ENCODE peak calls at places on chromosome 14, in ten cellular contexts. One of them, this sample, is unnamed.

GRCh38 chr14:82419933-82420332 is 886.3 kb upstream of the SEL1L start:
- DNase-seq in breast epithelium: no peak
- DNase-seq in stomach: no peak
- DNase-seq in right lobe of liver: no peak
- DNase-seq in HCT116: no peak
- DNase-seq in K562: no peak
- DNase-seq in IMR-90: no peak
- DNase-seq in HepG2: no peak
- DNase-seq in body of pancreas: no peak
- DNase-seq in uterus: no peak
- DNase-seq in this sample: no peak

GRCh38 chr14:104118006-104118844 is 20.2 kb upstream of the KIF26A start:
- DNase-seq in breast epithelium: peak; percentile 51
- DNase-seq in stomach: peak; percentile 24
- DNase-seq in right lobe of liver: peak; percentile 53
- DNase-seq in HCT116: no peak
- DNase-seq in K562: no peak
- DNase-seq in IMR-90: no peak
- DNase-seq in HepG2: no peak
- DNase-seq in body of pancreas: no peak
- DNase-seq in uterus: no peak
- DNase-seq in this sample: no peak

GRCh38 chr14:104676694-104677505 is 12.5 kb upstream of the INF2 start:
- DNase-seq in breast epithelium: peak; percentile 56
- DNase-seq in stomach: no peak
- DNase-seq in right lobe of liver: peak; percentile 58
- DNase-seq in HCT116: no peak
- DNase-seq in K562: peak; percentile 36
- DNase-seq in IMR-90: no peak
- DNase-seq in HepG2: peak; percentile 55
- DNase-seq in body of pancreas: no peak
- DNase-seq in uterus: peak; percentile 45
- DNase-seq in this sample: no peak

GRCh38 chr14:42001436-42001835 is 394.8 kb downstream of the LRFN5 start:
- DNase-seq in breast epithelium: no peak
- DNase-seq in stomach: no peak
- DNase-seq in right lobe of liver: no peak
- DNase-seq in HCT116: no peak
- DNase-seq in K562: no peak
- DNase-seq in IMR-90: peak; percentile 9
- DNase-seq in HepG2: no peak
- DNase-seq in body of pancreas: no peak
- DNase-seq in uterus: no peak
- DNase-seq in this sample: no peak

GRCh38 chr14:20440882-20441281 is 4.9 kb upstream of the KLHL33 start:
- DNase-seq in breast epithelium: no peak
- DNase-seq in stomach: no peak
- DNase-seq in right lobe of liver: no peak
- DNase-seq in HCT116: no peak
- DNase-seq in K562: no peak
- DNase-seq in IMR-90: peak; percentile 11
- DNase-seq in HepG2: no peak
- DNase-seq in body of pancreas: no peak
- DNase-seq in uterus: no peak
- DNase-seq in this sample: no peak

GRCh38 chr14:50058112-50058511 is 58.3 kb downstream of the VCPKMT start:
- DNase-seq in breast epithelium: no peak
- DNase-seq in stomach: no peak
- DNase-seq in right lobe of liver: no peak
- DNase-seq in HCT116: no peak
- DNase-seq in K562: no peak
- DNase-seq in IMR-90: no peak
- DNase-seq in HepG2: no peak
- DNase-seq in body of pancreas: no peak
- DNase-seq in uterus: no peak
- DNase-seq in this sample: no peak

GRCh38 chr14:95758331-95758730 is 44.4 kb upstream of the TCL1A start:
- DNase-seq in breast epithelium: no peak
- DNase-seq in stomach: no peak
- DNase-seq in right lobe of liver: no peak
- DNase-seq in HCT116: no peak
- DNase-seq in K562: no peak
- DNase-seq in IMR-90: no peak
- DNase-seq in HepG2: no peak
- DNase-seq in body of pancreas: no peak
- DNase-seq in uterus: no peak
- DNase-seq in this sample: no peak

GRCh38 chr14:104085032-104085888 is at the start of gene ASPG:
- DNase-seq in breast epithelium: no peak
- DNase-seq in stomach: peak; percentile 55
- DNase-seq in right lobe of liver: peak; percentile 93
- DNase-seq in HCT116: no peak
- DNase-seq in K562: peak; percentile 87
- DNase-seq in IMR-90: no peak
- DNase-seq in HepG2: no peak
- DNase-seq in body of pancreas: no peak
- DNase-seq in uterus: peak; percentile 61
- DNase-seq in this sample: no peak

GRCh38 chr14:96589577-96589976 is 87.4 kb downstream of the PAPOLA start:
- DNase-seq in breast epithelium: no peak
- DNase-seq in stomach: no peak
- DNase-seq in right lobe of liver: no peak
- DNase-seq in HCT116: no peak
- DNase-seq in K562: no peak
- DNase-seq in IMR-90: no peak
- DNase-seq in HepG2: no peak
- DNase-seq in body of pancreas: no peak
- DNase-seq in uterus: no peak
- DNase-seq in this sample: no peak

GRCh38 chr14:72169521-72169920 is 237.3 kb downstream of the RGS6 start:
- DNase-seq in breast epithelium: no peak
- DNase-seq in stomach: no peak
- DNase-seq in right lobe of liver: no peak
- DNase-seq in HCT116: peak; percentile 23
- DNase-seq in K562: peak; percentile 13
- DNase-seq in IMR-90: no peak
- DNase-seq in HepG2: no peak
- DNase-seq in body of pancreas: no peak
- DNase-seq in uterus: no peak
- DNase-seq in this sample: no peak
- H3K27ac ChIP-seq in breast epithelium: no peak overlapping the region
- H3K27ac ChIP-seq in stomach: no peak overlapping the region
- H3K27ac ChIP-seq in right lobe of liver: no peak overlapping the region
- H3K27ac ChIP-seq in HCT116: no peak overlapping the region
- H3K27ac ChIP-seq in K562: no peak overlapping the region
- H3K27ac ChIP-seq in IMR-90: no peak overlapping the region
- H3K27ac ChIP-seq in HepG2: no peak overlapping the region
- H3K27ac ChIP-seq in body of pancreas: no peak overlapping the region
- H3K27ac ChIP-seq in uterus: no peak overlapping the region
- H3K27ac ChIP-seq in this sample: no peak overlapping the region

GRCh38 chr14:75246546-75247285 is 31.9 kb upstream of the FOS start:
- DNase-seq in breast epithelium: no peak
- DNase-seq in stomach: no peak
- DNase-seq in right lobe of liver: no peak
- DNase-seq in HCT116: no peak
- DNase-seq in K562: no peak
- DNase-seq in IMR-90: no peak
- DNase-seq in HepG2: no peak
- DNase-seq in body of pancreas: no peak
- DNase-seq in uterus: no peak
- DNase-seq in this sample: no peak

GRCh38 chr14:75249251-75249957 is 29.2 kb upstream of the FOS start:
- DNase-seq in breast epithelium: no peak
- DNase-seq in stomach: peak; percentile 59
- DNase-seq in right lobe of liver: no peak
- DNase-seq in HCT116: no peak
- DNase-seq in K562: no peak
- DNase-seq in IMR-90: no peak
- DNase-seq in HepG2: no peak
- DNase-seq in body of pancreas: peak; percentile 58
- DNase-seq in uterus: no peak
- DNase-seq in this sample: no peak

GRCh38 chr14:75249958-75250336 is 28.7 kb upstream of the FOS start:
- DNase-seq in breast epithelium: no peak
- DNase-seq in stomach: no peak
- DNase-seq in right lobe of liver: no peak
- DNase-seq in HCT116: no peak
- DNase-seq in K562: no peak
- DNase-seq in IMR-90: no peak
- DNase-seq in HepG2: no peak
- DNase-seq in body of pancreas: no peak
- DNase-seq in uterus: no peak
- DNase-seq in this sample: no peak

GRCh38 chr14:75247286-75247922 is 31.2 kb upstream of the FOS start:
- DNase-seq in breast epithelium: no peak
- DNase-seq in stomach: no peak
- DNase-seq in right lobe of liver: no peak
- DNase-seq in HCT116: no peak
- DNase-seq in K562: no peak
- DNase-seq in IMR-90: no peak
- DNase-seq in HepG2: peak; percentile 77
- DNase-seq in body of pancreas: no peak
- DNase-seq in uterus: no peak
- DNase-seq in this sample: no peak

GRCh38 chr14:75247939-75248338 is 30.7 kb upstream of the FOS start:
- DNase-seq in breast epithelium: no peak
- DNase-seq in stomach: no peak
- DNase-seq in right lobe of liver: no peak
- DNase-seq in HCT116: no peak
- DNase-seq in K562: no peak
- DNase-seq in IMR-90: no peak
- DNase-seq in HepG2: no peak
- DNase-seq in body of pancreas: no peak
- DNase-seq in uterus: no peak
- DNase-seq in this sample: no peak
- TF ChIP-seq POLR2A in breast epithelium: no peak
- TF ChIP-seq POLR2A in stomach: no peak
- TF ChIP-seq POLR2A in right lobe of liver: no peak
- TF ChIP-seq POLR2A in HCT116: no peak
- TF ChIP-seq POLR2A in K562: no peak
- TF ChIP-seq POLR2A in IMR-90: no peak
- TF ChIP-seq POLR2A in HepG2: no peak
- TF ChIP-seq POLR2A in body of pancreas: no peak
- TF ChIP-seq POLR2A in uterus: no peak
- TF ChIP-seq POLR2A in this sample: no peak

GRCh38 chr14:86790408-86791364 is 1202.3 kb downstream of the GALC start:
- DNase-seq in breast epithelium: no peak
- DNase-seq in stomach: no peak
- DNase-seq in right lobe of liver: no peak
- DNase-seq in HCT116: no peak
- DNase-seq in K562: no peak
- DNase-seq in IMR-90: no peak
- DNase-seq in HepG2: peak; percentile 42
- DNase-seq in body of pancreas: no peak
- DNase-seq in uterus: no peak
- DNase-seq in this sample: no peak
- H3K27ac ChIP-seq in breast epithelium: no peak overlapping the region
- H3K27ac ChIP-seq in stomach: no peak overlapping the region
- H3K27ac ChIP-seq in right lobe of liver: no peak overlapping the region
- H3K27ac ChIP-seq in HCT116: no peak overlapping the region
- H3K27ac ChIP-seq in K562: no peak overlapping the region
- H3K27ac ChIP-seq in IMR-90: no peak overlapping the region
- H3K27ac ChIP-seq in HepG2: peak overlapping the region; percentile 43
- H3K27ac ChIP-seq in body of pancreas: no peak overlapping the region
- H3K27ac ChIP-seq in uterus: no peak overlapping the region
- H3K27ac ChIP-seq in this sample: no peak overlapping the region

DNA sequence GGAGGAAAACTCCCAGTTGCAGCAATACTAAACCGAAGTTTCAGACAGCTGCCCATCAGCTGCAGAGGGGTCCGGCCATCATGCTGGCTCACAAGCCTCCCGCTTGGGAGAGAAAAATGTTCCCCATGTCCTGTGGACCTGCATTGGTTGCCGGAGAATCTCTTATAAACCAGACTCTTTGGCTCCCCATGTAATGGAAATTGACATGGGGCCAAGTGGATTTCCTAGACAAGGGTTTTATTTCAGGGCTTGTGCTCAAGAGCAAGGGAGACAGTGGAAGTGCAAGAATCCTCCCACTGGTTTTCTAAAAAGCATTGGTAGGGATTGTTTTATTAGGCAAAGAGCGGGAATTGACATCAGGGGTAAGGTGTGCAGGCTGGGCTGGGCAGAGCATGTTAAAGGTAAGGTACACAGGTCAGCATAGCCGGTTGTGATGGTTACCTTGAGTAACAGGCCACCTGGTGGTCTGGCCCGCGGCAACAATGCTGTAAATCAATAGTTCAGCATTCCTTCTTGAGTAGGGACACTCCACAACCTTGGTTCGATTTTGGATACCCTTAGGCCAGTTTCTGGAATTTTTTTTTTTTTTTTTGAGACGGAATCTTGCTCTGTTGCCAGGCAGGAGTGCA is 135.4 kb downstream of the UNC79 start:
- DNase-seq in breast epithelium: no peak
- DNase-seq in stomach: no peak
- DNase-seq in right lobe of liver: no peak
- DNase-seq in HCT116: no peak
- DNase-seq in K562: no peak
- DNase-seq in IMR-90: no peak
- DNase-seq in HepG2: no peak
- DNase-seq in body of pancreas: no peak
- DNase-seq in uterus: no peak
- DNase-seq in this sample: no peak
- TF ChIP-seq POLR2A in breast epithelium: no peak
- TF ChIP-seq POLR2A in stomach: no peak
- TF ChIP-seq POLR2A in right lobe of liver: no peak
- TF ChIP-seq POLR2A in HCT116: no peak
- TF ChIP-seq POLR2A in K562: no peak
- TF ChIP-seq POLR2A in IMR-90: no peak
- TF ChIP-seq POLR2A in HepG2: no peak
- TF ChIP-seq POLR2A in body of pancreas: no peak
- TF ChIP-seq POLR2A in uterus: no peak
- TF ChIP-seq POLR2A in this sample: no peak